ENCODE peak calls at places on chromosome 1, in five cellular contexts. Z is prostate gland, Y is RCC 7860, D is HFFc6, R is adrenal gland. U is an unnamed sample.

GRCh38 chr1:30100186-30100862 is 623.1 kb downstream of the MATN1 start:
- DNase-seq in Z (no peak), Y (no peak), D (no peak), R (no peak), U (no peak)

GRCh38 chr1:77018386-77019156 is 151.3 kb downstream of the ST6GALNAC5 start:
- DNase-seq in Z (no peak), Y (no peak), D (no peak), R (no peak), U (no peak)

GRCh38 chr1:53327183-53327941 is 508 bp downstream of the LRP8 start:
- DNase-seq in Z (no peak), Y (peak), D (peak), R (peak), U (peak)

GRCh38 chr1:2019162-2019542 is at the start of gene GABRD:
- DNase-seq in Z (no peak), Y (no peak), D (no peak), R (no peak), U (peak)

GRCh38 chr1:244782056-244782455 is 53.4 kb upstream of the COX20 start:
- DNase-seq in Z (no peak), Y (no peak), D (peak), R (no peak), U (no peak)

GRCh38 chr1:15156807-15157380 is 3.3 kb downstream of the TMEM51 start:
- DNase-seq in Z (no peak), Y (no peak), D (no peak), R (no peak), U (no peak)

GRCh38 chr1:56819393-56819899 is at the start of gene FYB2:
- DNase-seq in Z (peak), Y (no peak), D (no peak), R (no peak), U (no peak)

GRCh38 chr1:236181059-236181458 is 38.7 kb downstream of the GPR137B start:
- DNase-seq in Z (no peak), Y (peak), D (no peak), R (no peak), U (no peak)

GRCh38 chr1:204692852-204693356 is 7.4 kb upstream of the LRRN2 start:
- DNase-seq in Z (no peak), Y (no peak), D (no peak), R (no peak), U (no peak)

GRCh38 chr1:160363010-160363409 is 3.9 kb upstream of the NHLH1 start:
- DNase-seq in Z (no peak), Y (no peak), D (no peak), R (no peak), U (peak)

GRCh38 chr1:83573776-83574175 is 425.2 kb downstream of the TTLL7 start:
- DNase-seq in Z (no peak), Y (no peak), D (no peak), R (no peak), U (no peak)

GRCh38 chr1:243882276-243882675 is 32.2 kb upstream of the AKT3 start:
- DNase-seq in Z (no peak), Y (no peak), D (peak), R (no peak), U (no peak)

GRCh38 chr1:183385746-183386145 is 32.4 kb downstream of the NMNAT2 start:
- DNase-seq in Z (no peak), Y (no peak), D (no peak), R (no peak), U (no peak)

GRCh38 chr1:186082235-186082937 is 292.7 kb downstream of the TPR start:
- DNase-seq in Z (peak), Y (peak), D (no peak), R (peak), U (no peak)

GRCh38 chr1:37017737-37018136 is 16.6 kb downstream of the GRIK3 start:
- DNase-seq in Z (no peak), Y (no peak), D (no peak), R (no peak), U (no peak)

GRCh38 chr1:10599194-10599861 is 124.6 kb downstream of the PEX14 start:
- DNase-seq in Z (no peak), Y (peak), D (peak), R (no peak), U (no peak)

GRCh38 chr1:155241069-155241679 is 14.1 kb downstream of the ENTREP3 start:
- DNase-seq in Z (peak), Y (peak), D (peak), R (peak), U (peak)

GRCh38 chr1:24417681-24418080 is 2.1 kb downstream of the NIPAL3 start:
- DNase-seq in Z (no peak), Y (no peak), D (peak), R (no peak), U (no peak)

GRCh38 chr1:101902199-101902598 is 94.5 kb downstream of the OLFM3 start:
- DNase-seq in Z (no peak), Y (no peak), D (no peak), R (no peak), U (no peak)

GRCh38 chr1:66242646-66243547 is 291.1 kb upstream of the SGIP1 start:
- DNase-seq in Z (peak), Y (peak), D (peak), R (peak), U (peak)

GRCh38 chr1:223052931-223053330 is 90.1 kb downstream of the TLR5 start:
- DNase-seq in Z (no peak), Y (no peak), D (peak), R (peak), U (no peak)

GRCh38 chr1:12296623-12297022 is 66.8 kb downstream of the VPS13D start:
- DNase-seq in Z (no peak), Y (no peak), D (peak), R (no peak), U (no peak)

GRCh38 chr1:117013310-117013850 is 11.8 kb downstream of the CD101 start:
- DNase-seq in Z (peak), Y (no peak), D (no peak), R (no peak), U (no peak)

GRCh38 chr1:217425528-217425927 is 205.4 kb downstream of the GPATCH2 start:
- DNase-seq in Z (no peak), Y (no peak), D (no peak), R (no peak), U (no peak)

GRCh38 chr1:170219163-170219562 is 73.4 kb downstream of the NTMT2 start:
- DNase-seq in Z (no peak), Y (no peak), D (no peak), R (no peak), U (no peak)

GRCh38 chr1:233006108-233006507 is 55.7 kb downstream of the NTPCR start:
- DNase-seq in Z (no peak), Y (no peak), D (no peak), R (no peak), U (no peak)

U was measured in HAP-1.